ENCODE peak calls at places on chromosomes 4 and X, in eight cellular contexts. W is GM23248, S is GM12878, Y is PC-3, Q is fibroblast of lung, H is H9, J is IMR-90, O is astrocyte. I is an unnamed sample. For H4K20me1 and H3K4me1, the result is how much of the 10 kb centered on the place peaks cover.

GRCh38 chr4:84151574-84151973 is 347.5 kb downstream of the NKX6-1 start:
- DNase-seq in W (no peak), S (no peak), Y (peak), Q (no peak), H (no peak), J (no peak), O (no peak), I (no peak)

GRCh38 chr4:25527044-25527443 is 128.6 kb upstream of the SLC34A2 start:
- DNase-seq in W (peak), S (no peak), Y (no peak), Q (no peak), H (no peak), J (no peak), O (no peak), I (no peak)

GRCh38 chr4:83393908-83394307 is 59.3 kb upstream of the HPSE start:
- DNase-seq in W (no peak), S (no peak), Y (no peak), Q (no peak), H (no peak), J (no peak), O (no peak), I (no peak)

GRCh38 chr4:4677825-4678522 is 136.1 kb upstream of the STX18 start:
- DNase-seq in W (peak), S (no peak), Y (no peak), Q (peak), H (peak), J (peak), O (peak), I (peak)

GRCh38 chrX:100413231-100413630 is 3.2 kb upstream of the PCDH19 start:
- DNase-seq in W (peak), S (peak), Y (peak), Q (peak), H (no peak), J (peak), O (peak), I (peak)

GRCh38 chrX:100410083-100410590 is at the start of gene PCDH19:
- DNase-seq in W (peak), S (no peak), Y (peak), Q (peak), H (peak), J (peak), O (peak), I (no peak)

GRCh38 chr4:47075241-47075640 is 43.9 kb downstream of the GABRB1 start:
- DNase-seq in W (no peak), S (no peak), Y (peak), Q (peak), H (no peak), J (peak), O (peak), I (no peak)

GRCh38 chr4:93407493-93408275 is 420.9 kb upstream of the ATOH1 start:
- DNase-seq in W (no peak), S (no peak), Y (no peak), Q (no peak), H (no peak), J (no peak), O (no peak), I (no peak)

GRCh38 chrX:67607436-67607835 is 63.6 kb downstream of the AR start:
- DNase-seq in W (peak), S (no peak), Y (no peak), Q (peak), H (no peak), J (peak), O (peak), I (no peak)

GRCh38 chr4:59597536-59598232 is 1602.4 kb upstream of the ADGRL3 start:
- DNase-seq in W (no peak), S (no peak), Y (no peak), Q (no peak), H (no peak), J (no peak), O (no peak), I (no peak)

GRCh38 chrX:55342533-55343501 is 78.1 kb upstream of the PAGE3 start:
- DNase-seq in W (peak), S (peak), Y (peak), Q (no peak), H (peak), J (no peak), O (no peak), I (peak)

DNA sequence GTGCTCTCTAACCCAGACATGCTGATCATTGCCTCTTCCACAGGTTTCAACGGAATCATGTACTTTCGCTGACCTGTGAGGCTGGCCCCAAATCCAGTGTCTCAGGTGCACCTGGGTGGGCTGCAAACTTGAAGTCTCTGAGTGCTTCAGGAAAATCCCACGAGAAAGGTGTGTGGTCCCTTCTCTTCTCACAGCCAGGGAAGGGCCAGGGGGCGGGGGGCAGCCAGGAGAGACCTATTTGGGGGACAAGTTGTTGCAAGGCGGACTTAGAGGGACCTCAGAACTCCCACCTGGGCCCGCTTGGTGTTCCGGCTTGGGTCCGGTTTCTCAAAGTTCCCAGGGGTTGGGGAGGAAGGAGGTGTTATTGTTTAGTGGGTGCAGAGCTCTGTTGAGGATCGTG is 80.0 kb downstream of the HMX1 start:
- DNase-seq in W (no peak), S (no peak), Y (no peak), Q (no peak), H (no peak), J (no peak), O (no peak), I (no peak)
- H2AFZ ChIP-seq in W (no peak), S (no peak), Y (no peak), Q (no peak), H (no peak), J (no peak), O (no peak), I (no peak)

GRCh38 chrX:153725039-153725831 is 579 bp downstream of the ABCD1 start:
- DNase-seq in W (no peak), S (no peak), Y (peak), Q (no peak), H (no peak), J (no peak), O (no peak), I (peak)
- H4K20me1 ChIP-seq in W (under half), S (under half), Y (under half), Q (under half), H (under half), J (under half), O (under half), I (under half)

GRCh38 chr4:152644130-152644529 is 35.7 kb downstream of the TMEM154 start:
- DNase-seq in W (no peak), S (no peak), Y (no peak), Q (no peak), H (no peak), J (no peak), O (no peak), I (peak)
- H3K4me1 ChIP-seq in W (under half), S (under half), Y (under half), Q (under half), H (under half), J (under half), O (under half), I (half or more)

DNA sequence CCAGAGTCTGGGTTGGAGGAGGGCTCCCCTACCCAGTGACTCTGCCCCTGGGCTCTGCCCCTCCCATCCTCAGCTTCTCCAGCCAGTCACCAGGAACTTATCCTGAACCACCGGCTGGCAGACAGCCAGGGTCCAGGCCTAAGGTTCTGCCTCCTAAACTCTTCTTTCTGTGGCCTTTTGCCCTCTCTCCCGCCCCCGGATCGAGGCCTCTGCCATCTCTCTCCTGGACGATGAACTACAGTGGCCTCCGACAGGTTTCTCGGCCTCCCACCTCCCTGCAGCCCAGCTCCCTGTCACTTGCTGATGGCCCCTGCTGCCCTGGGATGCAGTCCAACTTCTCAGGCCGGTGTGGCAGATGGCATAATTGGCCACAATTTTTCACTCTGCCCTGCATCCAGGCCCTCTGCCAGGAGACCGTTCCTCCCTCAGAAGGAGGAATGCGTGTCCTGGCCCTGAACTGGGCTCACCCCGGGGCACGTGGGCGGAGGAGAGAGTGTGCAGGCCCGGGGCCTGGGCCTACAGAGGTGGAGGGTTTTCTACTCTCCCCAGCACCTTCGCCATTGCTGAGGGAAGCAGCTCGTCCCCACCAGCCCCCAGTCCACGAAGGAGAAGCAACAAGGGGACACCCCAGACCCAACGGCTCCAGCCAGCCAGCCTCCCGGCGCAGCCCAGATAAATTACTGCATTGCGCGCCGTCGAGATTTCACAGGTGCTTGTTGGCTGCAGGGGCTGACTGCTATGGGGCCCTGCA is 81.9 kb upstream of the LRPAP1 start:
- DNase-seq in W (peak), S (no peak), Y (no peak), Q (no peak), H (no peak), J (no peak), O (no peak), I (no peak)
- H2AFZ ChIP-seq in W (no peak), S (no peak), Y (no peak), Q (no peak), H (no peak), J (no peak), O (peak), I (no peak)

GRCh38 chr4:74121643-74122579 is 22.9 kb upstream of the CXCL2 start:
- DNase-seq in W (no peak), S (no peak), Y (no peak), Q (no peak), H (no peak), J (no peak), O (no peak), I (no peak)
- H4K20me1 ChIP-seq in W (under half), S (under half), Y (under half), Q (under half), H (under half), J (under half), O (under half), I (under half)

I was measured in OCI-LY7.